ENCODE peak calls at places on chromosomes 16 and 17, in five cellular contexts. K, C, B, L and V are unnamed samples.

GRCh38 chr17:81241648-81242420 is 2.7 kb downstream of the NDUFAF8 start:
- DNase-seq in C (no peak), K (peak), B (peak), L (peak), V (peak)

GRCh38 chr16:25707982-25708583 is 16.3 kb downstream of the HS3ST4 start:
- DNase-seq in K (no peak), C (no peak), L (no peak), B (peak), V (peak)

GRCh38 chr16:84654998-84655397 is 6.7 kb downstream of the KLHL36 start:
- DNase-seq in L (no peak), B (no peak), C (no peak), K (no peak), V (no peak)

GRCh38 chr16:77599793-77600415 is 122.4 kb upstream of the NUDT7 start:
- DNase-seq in B (peak), K (no peak), L (no peak), C (peak), V (peak)

GRCh38 chr17:16991349-16992009 is 19.6 kb upstream of the TNFRSF13B start:
- DNase-seq in B (peak), C (peak), K (peak), L (peak), V (peak)

GRCh38 chr16:8674413-8675022 is at the start of gene ABAT:
- DNase-seq in C (peak), K (peak), L (peak), B (peak), V (peak)

GRCh38 chr17:59623151-59623550 is 3.5 kb downstream of the CLTC start:
- DNase-seq in L (no peak), C (no peak), K (no peak), B (no peak), V (no peak)

GRCh38 chr16:62225675-62226074 is 189.4 kb upstream of the CDH8 start:
- DNase-seq in L (no peak), B (peak), C (peak), K (peak), V (peak)

GRCh38 chr17:9054611-9055010 is 33.3 kb downstream of the NTN1 start:
- DNase-seq in C (no peak), K (no peak), L (no peak), B (no peak), V (no peak)

GRCh38 chr16:87970206-87970605 is 19.0 kb downstream of the BANP start:
- DNase-seq in L (no peak), B (no peak), C (no peak), K (no peak), V (no peak)

GRCh38 chr16:86354641-86355040 is 155.7 kb upstream of the FOXF1 start:
- DNase-seq in B (no peak), L (no peak), K (no peak), C (no peak), V (no peak)

GRCh38 chr17:19370493-19370960 is 7.8 kb upstream of the MAPK7 start:
- DNase-seq in K (peak), C (peak), B (no peak), L (peak), V (no peak)

GRCh38 chr17:81404557-81405165 is 9.4 kb downstream of the BAHCC1 start:
- DNase-seq in L (no peak), C (no peak), B (no peak), K (no peak), V (no peak)

GRCh38 chr16:89246383-89246902 is 28.9 kb downstream of the ZNF778 start:
- DNase-seq in B (no peak), L (no peak), C (no peak), K (no peak), V (no peak)

GRCh38 chr16:1469693-1470201 is 5.1 kb downstream of the CLCN7 start:
- DNase-seq in L (no peak), C (no peak), K (no peak), B (no peak), V (no peak)
- TF ChIP-seq POLR2A in L (no peak), C (no peak), K (no peak), B (no peak), V (no peak)

DNA sequence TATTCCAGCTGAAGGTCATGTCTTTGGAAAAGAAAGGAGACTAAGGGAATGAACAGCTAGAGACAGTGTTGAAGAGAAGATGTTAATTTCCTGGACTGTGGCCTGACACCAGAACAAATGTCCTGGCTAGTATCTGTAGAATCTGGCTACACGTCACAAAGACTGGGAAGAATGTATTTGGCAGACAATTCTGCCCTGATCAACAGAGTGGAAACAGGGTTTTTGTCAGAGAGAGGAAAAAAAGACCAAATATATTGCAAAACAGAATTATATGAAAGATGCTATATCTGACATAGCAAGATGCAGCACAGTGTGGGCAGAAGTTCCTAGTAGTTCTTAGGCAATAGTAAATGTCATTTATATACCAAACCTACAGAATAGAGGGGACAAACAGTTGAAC is 17.0 kb upstream of the ANKFN1 start:
- DNase-seq in B (no peak), K (no peak), C (no peak), L (no peak), V (no peak)
- TF ChIP-seq POLR2A in B (no peak), K (no peak), C (no peak), L (no peak), V (no peak)

GRCh38 chr17:77127735-77128361 is 12.9 kb upstream of the SEC14L1 start:
- DNase-seq in C (no peak), B (no peak), K (peak), L (no peak), V (no peak)
- TF ChIP-seq POLR2A in C (peak), B (no peak), K (no peak), L (no peak), V (peak)

GRCh38 chr17:7583253-7584109 is at the start of gene MPDU1:
- DNase-seq in K (peak), C (peak), L (peak), B (peak), V (peak)
- TF ChIP-seq POLR2A in K (no peak), C (peak), L (peak), B (peak), V (peak)

DNA sequence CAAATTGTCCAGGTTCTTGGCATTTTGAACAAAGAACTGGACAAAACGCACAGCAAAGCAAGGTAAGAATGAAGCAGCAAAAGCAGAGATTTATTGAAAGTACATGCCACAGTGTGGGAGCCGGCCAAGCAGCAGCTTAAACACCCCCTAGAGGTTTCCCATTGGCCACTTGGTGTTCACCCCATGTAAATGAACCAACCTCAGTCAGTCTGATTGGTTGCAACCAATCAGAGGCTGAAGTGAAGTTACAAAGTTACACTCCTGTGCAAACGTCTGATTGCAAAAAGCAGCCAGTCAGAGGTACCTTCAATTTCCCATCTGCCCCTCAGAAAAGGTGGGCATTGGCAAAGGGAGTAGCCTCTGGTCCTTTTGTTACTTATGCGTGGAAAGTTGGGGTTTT is 8.8 kb upstream of the ZNF263 start:
- DNase-seq in K (no peak), B (no peak), C (no peak), L (no peak), V (no peak)
- TF ChIP-seq POLR2A in K (no peak), B (no peak), C (no peak), L (no peak), V (no peak)

DNA sequence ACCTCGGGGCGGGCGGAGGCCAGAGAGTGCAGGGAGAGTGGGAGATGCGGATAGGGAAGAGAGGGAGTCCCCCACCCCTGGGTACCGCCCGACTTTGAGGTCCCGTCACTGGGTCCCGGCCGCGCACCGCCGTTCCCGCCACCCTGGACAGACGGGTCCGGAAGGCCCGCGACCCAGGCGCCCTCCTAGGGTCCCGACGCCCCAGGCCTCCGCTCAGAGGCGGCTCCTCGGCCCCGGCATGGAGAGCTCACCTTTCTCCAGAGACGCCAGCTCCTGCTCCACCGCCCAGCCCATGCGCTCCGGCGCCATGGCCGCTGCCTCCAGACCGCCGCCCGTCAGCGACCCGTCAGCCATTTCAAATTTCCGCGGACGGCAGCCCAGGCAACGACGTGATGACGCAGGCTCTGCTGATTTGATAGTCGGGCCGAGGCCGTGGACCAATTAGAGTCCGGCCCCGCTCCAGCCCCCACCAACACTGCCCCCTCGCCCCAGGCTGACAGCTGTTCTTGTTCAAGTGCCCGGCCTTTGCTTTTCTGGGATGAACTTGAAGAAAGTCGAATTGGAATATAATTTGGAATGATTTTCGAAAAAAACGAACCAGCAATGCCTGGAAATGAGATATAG is at the start of gene SHCBP1:
- DNase-seq in L (peak), B (peak), C (peak), K (peak), V (peak)
- TF ChIP-seq POLR2A in L (peak), B (peak), C (no peak), K (no peak), V (peak)